ENCODE peak calls at places on chromosome 22, in nine cellular contexts. S, H, L, O, A, W, Q, I and C are unnamed samples.

GRCh38 chr22:20027966-20028854 is 7.3 kb downstream of the TANGO2 start:
- DNase-seq in S (no peak), W (no peak), I (peak), Q (no peak), H (no peak), L (no peak), O (no peak), A (peak), C (peak)

GRCh38 chr22:43826142-43827093 is 14.3 kb upstream of the EFCAB6 start:
- DNase-seq in I (peak), L (no peak), S (no peak), A (peak), H (no peak), Q (no peak), W (no peak), O (no peak), C (peak)

GRCh38 chr22:28911777-28912669 is 28.7 kb downstream of the ZNRF3 start:
- DNase-seq in A (peak), L (no peak), S (peak), Q (no peak), H (no peak), I (peak), W (no peak), O (no peak), C (no peak)

GRCh38 chr22:26849575-26849974 is 192.2 kb downstream of the MIAT start:
- DNase-seq in S (no peak), Q (no peak), A (no peak), I (no peak), L (no peak), W (no peak), H (no peak), O (no peak), C (no peak)

GRCh38 chr22:43007519-43008102 is 7.3 kb downstream of the PACSIN2 start:
- DNase-seq in L (no peak), A (peak), Q (no peak), S (peak), W (no peak), I (peak), H (no peak), O (no peak), C (no peak)

GRCh38 chr22:29359469-29359868 is 28.9 kb downstream of the AP1B1 start:
- DNase-seq in W (peak), O (no peak), L (no peak), S (peak), A (peak), I (peak), H (no peak), Q (peak), C (peak)

GRCh38 chr22:23772315-23773246 is at the start of gene MMP11:
- DNase-seq in W (peak), A (no peak), Q (no peak), S (no peak), O (peak), H (no peak), L (no peak), I (peak), C (peak)

GRCh38 chr22:36141481-36141880 is 19.1 kb downstream of the APOL3 start:
- DNase-seq in A (no peak), S (no peak), W (no peak), I (no peak), H (no peak), Q (no peak), L (no peak), O (no peak), C (no peak)

GRCh38 chr22:43018615-43019014 is 3.7 kb upstream of the PACSIN2 start:
- DNase-seq in W (no peak), O (no peak), H (no peak), S (no peak), A (no peak), I (no peak), Q (no peak), L (no peak), C (no peak)

GRCh38 chr22:47102648-47103047 is 340.2 kb downstream of the TBC1D22A start:
- DNase-seq in I (no peak), O (no peak), S (no peak), Q (no peak), A (no peak), H (no peak), L (peak), W (no peak), C (no peak)

GRCh38 chr22:30310881-30311771 is 15.6 kb downstream of the TBC1D10A start:
- DNase-seq in W (peak), Q (no peak), A (peak), H (no peak), O (no peak), L (peak), S (peak), I (peak), C (no peak)

GRCh38 chr22:43042101-43042780 is 27.3 kb upstream of the PACSIN2 start:
- DNase-seq in H (no peak), A (no peak), S (no peak), Q (no peak), O (no peak), L (no peak), W (no peak), I (no peak), C (peak)

GRCh38 chr22:28917747-28918543 is 34.6 kb downstream of the ZNRF3 start:
- DNase-seq in I (peak), A (peak), W (peak), Q (no peak), L (peak), S (peak), O (no peak), H (no peak), C (peak)

GRCh38 chr22:20449819-20450550 is 12.4 kb upstream of the SCARF2 start:
- DNase-seq in Q (no peak), W (no peak), A (no peak), H (no peak), L (no peak), O (no peak), S (no peak), I (no peak), C (no peak)

GRCh38 chr22:45883811-45884170 is 93.2 kb downstream of the WNT7B start:
- DNase-seq in L (no peak), I (no peak), O (no peak), Q (peak), A (no peak), W (no peak), S (no peak), H (no peak), C (no peak)

GRCh38 chr22:39348909-39349505 is 784 bp upstream of the SYNGR1 start:
- DNase-seq in A (no peak), S (no peak), W (peak), H (no peak), I (no peak), L (no peak), O (no peak), Q (peak), C (peak)

GRCh38 chr22:19579880-19580279 is 55.7 kb upstream of the CLDN5 start:
- DNase-seq in I (peak), O (no peak), H (no peak), L (no peak), W (peak), S (no peak), Q (no peak), A (no peak), C (no peak)

GRCh38 chr22:26172389-26172990 is 3.2 kb downstream of the SEZ6L start:
- DNase-seq in O (no peak), Q (peak), W (no peak), H (no peak), I (peak), L (peak), S (no peak), A (peak), C (peak)

GRCh38 chr22:45053094-45053493 is 43.3 kb upstream of the PHF21B start:
- DNase-seq in O (no peak), W (no peak), L (no peak), A (no peak), H (no peak), I (no peak), Q (no peak), S (no peak), C (no peak)

GRCh38 chr22:29308791-29309262 is 2.4 kb downstream of the GAS2L1 start:
- DNase-seq in A (peak), W (no peak), S (no peak), Q (no peak), O (no peak), L (no peak), H (no peak), I (peak), C (no peak)

GRCh38 chr22:41512421-41513194 is 31.7 kb downstream of the POLR3H start:
- DNase-seq in Q (no peak), L (no peak), S (no peak), W (peak), H (no peak), I (peak), O (no peak), A (peak), C (peak)

GRCh38 chr22:36435516-36436415 is 45.7 kb downstream of the TXN2 start:
- DNase-seq in S (peak), L (no peak), W (no peak), H (peak), A (no peak), Q (no peak), O (peak), I (no peak), C (no peak)

GRCh38 chr22:41410311-41410751 is 28.6 kb downstream of the TEF start:
- DNase-seq in L (no peak), S (peak), W (peak), A (no peak), H (no peak), O (no peak), I (no peak), Q (no peak), C (no peak)

GRCh38 chr22:19828035-19828401 is 26.7 kb downstream of the GNB1L start:
- DNase-seq in S (no peak), I (no peak), L (no peak), W (no peak), Q (no peak), O (no peak), A (no peak), H (no peak), C (no peak)

GRCh38 chr22:46079861-46080821 is 70.2 kb upstream of the PPARA start:
- DNase-seq in A (peak), W (peak), H (no peak), I (no peak), O (no peak), S (no peak), Q (peak), L (no peak), C (peak)

GRCh38 chr22:35301370-35301874 is 1.7 kb downstream of the TOM1 start:
- DNase-seq in A (peak), W (no peak), Q (no peak), I (peak), L (peak), O (no peak), S (peak), H (no peak), C (peak)

GRCh38 chr22:28670691-28671261 is 8.9 kb downstream of the TTC28 start:
- DNase-seq in H (no peak), Q (no peak), W (no peak), A (peak), O (no peak), L (no peak), I (no peak), S (no peak), C (no peak)

GRCh38 chr22:36465232-36466021 is 16.0 kb downstream of the TXN2 start:
- DNase-seq in A (peak), O (no peak), Q (no peak), L (peak), I (peak), H (no peak), W (peak), S (peak), C (no peak)

GRCh38 chr22:28034760-28035401 is 115.8 kb upstream of the PITPNB start:
- DNase-seq in A (peak), W (peak), O (no peak), I (peak), H (no peak), L (no peak), S (peak), Q (peak), C (peak)

GRCh38 chr22:35353318-35353717 is 27.6 kb upstream of the HMOX1 start:
- DNase-seq in W (peak), S (no peak), O (no peak), H (no peak), I (no peak), L (no peak), Q (no peak), A (no peak), C (no peak)

DNA sequence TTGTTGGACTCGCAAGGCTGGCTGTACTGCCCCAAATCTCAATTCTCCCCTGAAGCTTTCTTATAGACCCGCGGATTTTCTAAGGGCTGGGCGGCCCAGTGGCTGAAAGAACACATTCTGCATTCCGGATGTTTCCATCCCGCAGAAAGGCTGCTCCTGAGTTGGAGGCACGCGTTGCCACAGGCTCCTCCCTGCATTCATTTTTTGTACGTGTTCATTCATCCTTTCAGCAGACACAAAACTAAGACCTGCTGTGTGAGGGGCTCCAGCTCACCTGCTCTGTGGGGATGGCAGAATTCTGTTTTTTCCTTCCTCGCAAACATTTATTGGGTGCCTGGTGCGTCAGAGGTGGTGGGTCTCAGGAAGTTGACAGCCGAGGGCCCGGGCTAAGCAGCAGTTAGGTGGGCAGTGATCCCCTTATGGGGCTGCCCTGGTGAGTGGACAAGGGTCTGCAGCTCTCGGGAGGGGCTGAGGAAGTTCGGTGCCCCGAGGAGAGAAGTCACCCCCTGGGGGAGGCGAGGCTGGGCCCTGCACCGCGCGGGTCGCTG is 23.7 kb downstream of the SHANK3 start:
- DNase-seq in Q (peak), W (peak), I (no peak), A (no peak), L (no peak), O (no peak), S (no peak), H (no peak), C (no peak)
- H3K4me3 ChIP-seq in Q (no peak), W (peak), I (no peak), A (no peak), L (peak), O (no peak), S (no peak), H (no peak), C (peak)

GRCh38 chr22:31872209-31872608 is 72.1 kb upstream of the YWHAH start:
- DNase-seq in S (no peak), L (no peak), I (peak), O (no peak), A (no peak), Q (no peak), H (no peak), W (no peak), C (no peak)
- TF ChIP-seq CTCF in S (peak), L (peak), I (no peak), O (peak), A (no peak), Q (no peak), H (peak), W (peak), C (peak)

GRCh38 chr22:22042599-22043295 is 60.2 kb upstream of the TOP3B start:
- DNase-seq in W (no peak), O (no peak), A (no peak), S (no peak), H (no peak), I (no peak), L (no peak), Q (no peak), C (no peak)

GRCh38 chr22:22045576-22046335 is 63.2 kb upstream of the TOP3B start:
- DNase-seq in I (no peak), Q (no peak), O (no peak), W (no peak), H (no peak), S (no peak), A (no peak), L (no peak), C (no peak)

GRCh38 chr22:22042009-22042408 is 59.4 kb upstream of the TOP3B start:
- DNase-seq in S (no peak), Q (no peak), H (no peak), W (no peak), A (no peak), I (no peak), L (no peak), O (no peak), C (no peak)

GRCh38 chr22:22044153-22044552 is 61.6 kb upstream of the TOP3B start:
- DNase-seq in O (no peak), A (no peak), L (no peak), H (no peak), Q (no peak), S (no peak), W (no peak), I (no peak), C (no peak)

DNA sequence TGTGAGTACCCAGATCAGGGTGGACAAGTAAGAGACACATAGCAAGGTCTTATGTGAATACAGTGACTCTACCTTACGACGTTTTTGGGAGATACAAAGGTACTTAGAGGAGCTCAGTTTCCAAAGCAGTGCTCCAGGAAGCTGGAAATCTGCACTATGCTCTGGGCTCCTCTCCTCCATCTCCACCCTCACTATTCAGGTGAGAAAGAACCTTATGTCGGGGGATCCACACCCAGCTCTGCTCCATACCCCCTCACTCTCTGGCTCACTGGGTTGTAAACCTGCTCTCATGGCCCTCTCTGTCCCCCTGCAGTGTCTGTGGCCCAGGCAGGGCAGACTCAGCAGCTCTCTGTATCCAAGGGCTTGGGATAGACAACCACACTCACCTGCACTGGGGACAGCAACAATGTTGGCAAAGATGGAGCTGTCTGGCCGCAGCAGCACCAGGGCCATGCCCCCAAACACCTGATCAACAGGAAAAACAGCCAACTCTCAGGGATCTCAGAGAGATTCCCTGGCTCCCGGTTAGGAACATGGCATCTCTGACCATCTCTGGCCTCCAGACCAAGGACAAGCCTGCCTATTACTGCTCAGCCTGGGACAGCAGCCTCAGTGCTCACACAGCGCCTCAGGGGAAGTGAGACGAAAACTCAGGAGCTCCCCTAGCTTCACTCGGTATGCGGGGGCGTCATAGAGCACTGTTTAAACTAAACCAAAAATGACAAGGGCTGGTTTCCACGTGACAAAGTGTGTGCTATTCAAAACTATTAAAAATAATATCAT is 60.9 kb upstream of the TOP3B start:
- DNase-seq in W (no peak), O (peak), A (no peak), S (no peak), I (no peak), Q (no peak), L (no peak), H (no peak), C (no peak)
- H3K4me3 ChIP-seq in W (no peak), O (peak), A (no peak), S (no peak), I (no peak), Q (no peak), L (no peak), H (peak), C (no peak)

DNA sequence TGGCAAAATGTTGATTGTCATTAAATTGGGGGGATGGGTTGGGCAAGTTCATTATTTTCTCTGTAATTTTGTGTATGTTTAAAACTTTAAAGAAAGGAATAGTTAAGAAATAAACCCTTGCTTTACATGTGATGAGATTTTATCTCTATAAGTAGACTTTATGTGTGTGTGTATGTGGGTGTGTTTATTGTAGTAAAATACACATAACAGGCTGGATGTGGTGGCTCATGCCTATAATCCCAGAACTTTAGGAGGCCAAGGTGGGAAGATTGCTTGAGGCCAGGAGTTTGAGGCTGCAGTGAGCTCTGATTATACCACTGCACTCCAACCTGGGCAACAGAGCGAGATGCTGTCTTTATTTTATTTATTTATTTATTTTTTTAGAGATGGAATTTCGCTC is 83.2 kb downstream of the KIAA1671 start:
- DNase-seq in Q (no peak), H (no peak), O (no peak), I (no peak), L (no peak), S (no peak), W (no peak), A (no peak), C (no peak)
- TF ChIP-seq CTCF in Q (no peak), H (no peak), O (no peak), I (no peak), L (no peak), S (no peak), W (no peak), A (no peak), C (no peak)

DNA sequence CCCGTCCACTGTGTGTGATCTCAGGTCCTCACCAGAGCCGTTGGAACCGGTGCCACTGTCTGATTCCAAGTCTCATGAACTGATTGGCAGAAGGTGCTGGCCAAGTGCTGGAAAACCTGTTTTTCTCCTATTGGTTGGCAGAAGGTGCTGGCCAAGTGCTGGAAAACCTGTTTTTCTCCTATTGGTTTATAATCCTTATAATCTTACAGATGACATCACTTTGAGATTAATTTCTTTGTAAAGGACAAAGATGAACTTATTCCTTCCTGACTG is 1106.3 kb downstream of the BRD1 start:
- DNase-seq in I (no peak), A (no peak), Q (peak), S (no peak), W (no peak), H (no peak), L (no peak), O (no peak), C (no peak)
- H3K4me3 ChIP-seq in I (no peak), A (no peak), Q (no peak), S (no peak), W (no peak), H (no peak), L (no peak), O (no peak), C (no peak)